ENCODE peak calls at places on chromosome 21, in six cellular contexts. K is SK-N-SH, R is GM12878, I is K562, C is HCT116, L is H1. Z is an unnamed sample. For H4K20me1, the result is how much of the 10 kb centered on the place peaks cover.

GRCh38 chr21:31514598-31514997 is 144.9 kb upstream of the SOD1 start:
- DNase-seq in I (no peak), R (no peak), C (no peak), L (no peak), K (peak), Z (no peak)

GRCh38 chr21:42317341-42317741 is 2.1 kb upstream of the TFF3 start:
- DNase-seq in L (no peak), R (no peak), C (no peak), K (no peak), I (no peak), Z (no peak)

GRCh38 chr21:24861471-24861870 is 745.8 kb downstream of the MRPL39 start:
- DNase-seq in R (no peak), C (no peak), K (no peak), L (no peak), I (no peak), Z (no peak)

GRCh38 chr21:37461494-37461893 is 94.9 kb downstream of the DYRK1A start:
- DNase-seq in C (no peak), I (no peak), R (peak), L (no peak), K (no peak), Z (no peak)

GRCh38 chr21:37266515-37267221 is 466 bp downstream of the VPS26C start:
- DNase-seq in R (no peak), L (no peak), I (no peak), C (no peak), K (peak), Z (peak)

GRCh38 chr21:39115659-39116235 is 67.5 kb downstream of the PSMG1 start:
- DNase-seq in C (no peak), R (no peak), L (no peak), I (peak), K (no peak), Z (peak)

GRCh38 chr21:22200378-22201092 is 1202.3 kb downstream of the NCAM2 start:
- DNase-seq in K (no peak), I (no peak), L (no peak), C (no peak), R (no peak), Z (no peak)

GRCh38 chr21:44485254-44485793 is 30.0 kb downstream of the LRRC3 start:
- DNase-seq in C (peak), I (peak), K (peak), L (peak), R (no peak), Z (no peak)

GRCh38 chr21:41837756-41838297 is 41.3 kb downstream of the PRDM15 start:
- DNase-seq in C (no peak), R (no peak), L (no peak), I (no peak), K (no peak), Z (no peak)

GRCh38 chr21:41899431-41900202 is 20.5 kb upstream of the PRDM15 start:
- DNase-seq in L (no peak), R (no peak), I (no peak), K (no peak), C (no peak), Z (no peak)

GRCh38 chr21:34333150-34333739 is 30.6 kb upstream of the KCNE2 start:
- DNase-seq in C (no peak), I (no peak), K (no peak), R (no peak), L (no peak), Z (no peak)

GRCh38 chr21:31034378-31034777 is 3.9 kb downstream of the KRTAP19-8 start:
- DNase-seq in R (no peak), I (no peak), K (no peak), L (no peak), C (no peak), Z (no peak)

GRCh38 chr21:26842300-26842699 is 2.9 kb downstream of the ADAMTS1 start:
- DNase-seq in K (no peak), L (no peak), I (no peak), C (no peak), R (no peak), Z (no peak)

GRCh38 chr21:43608225-43608624 is 51.1 kb downstream of the HSF2BP start:
- DNase-seq in R (no peak), C (no peak), K (no peak), I (no peak), L (no peak), Z (no peak)

GRCh38 chr21:42149656-42150457 is 69.1 kb upstream of the ABCG1 start:
- DNase-seq in R (no peak), I (no peak), C (no peak), K (peak), L (no peak), Z (no peak)

GRCh38 chr21:15430023-15430422 is 299.8 kb upstream of the USP25 start:
- DNase-seq in I (no peak), R (no peak), K (no peak), C (no peak), L (no peak), Z (no peak)

GRCh38 chr21:41858466-41859296 is 20.5 kb downstream of the PRDM15 start:
- DNase-seq in R (no peak), C (no peak), K (no peak), I (no peak), L (no peak), Z (no peak)

GRCh38 chr21:44354775-44355771 is 1.7 kb downstream of the TRPM2 start:
- DNase-seq in L (no peak), I (no peak), C (no peak), K (no peak), R (peak), Z (peak)

GRCh38 chr21:18218331-18218730 is 26.3 kb upstream of the CHODL start:
- DNase-seq in R (no peak), L (no peak), K (no peak), C (no peak), I (no peak), Z (no peak)

GRCh38 chr21:41671859-41672542 is 94.9 kb downstream of the RIPK4 start:
- DNase-seq in K (no peak), R (no peak), I (no peak), L (no peak), C (no peak), Z (no peak)

GRCh38 chr21:23977971-23978370 is 1629.3 kb downstream of the MRPL39 start:
- DNase-seq in K (no peak), I (no peak), C (no peak), R (no peak), L (no peak), Z (no peak)

GRCh38 chr21:37263827-37264226 is 3.3 kb downstream of the VPS26C start:
- DNase-seq in L (no peak), C (no peak), R (no peak), I (no peak), K (no peak), Z (no peak)

GRCh38 chr21:37742532-37742931 is 173.7 kb downstream of the KCNJ6 start:
- DNase-seq in K (no peak), L (no peak), C (no peak), I (no peak), R (no peak), Z (no peak)

GRCh38 chr21:37233551-37234146 is 33.5 kb downstream of the VPS26C start:
- DNase-seq in L (no peak), I (no peak), C (no peak), K (no peak), R (no peak), Z (no peak)

GRCh38 chr21:36718951-36719501 is 20.1 kb downstream of the SIM2 start:
- DNase-seq in R (no peak), L (no peak), C (peak), I (no peak), K (no peak), Z (peak)

GRCh38 chr21:42093991-42094417 is 22.9 kb downstream of the UMODL1 start:
- DNase-seq in L (no peak), K (no peak), I (no peak), C (no peak), R (no peak), Z (peak)

GRCh38 chr21:41638201-41638790 is 128.6 kb downstream of the RIPK4 start:
- DNase-seq in I (no peak), L (no peak), R (no peak), K (no peak), C (no peak), Z (no peak)

GRCh38 chr21:25682382-25682781 is 43.3 kb downstream of the JAM2 start:
- DNase-seq in I (no peak), K (no peak), C (no peak), L (no peak), R (no peak), Z (no peak)

GRCh38 chr21:39137248-39138186 is 45.7 kb downstream of the PSMG1 start:
- DNase-seq in R (no peak), I (peak), L (no peak), K (peak), C (no peak), Z (peak)

GRCh38 chr21:17900990-17901385 is 81.8 kb upstream of the C21orf91 start:
- DNase-seq in R (no peak), C (no peak), I (no peak), K (no peak), L (no peak), Z (no peak)

GRCh38 chr21:31351438-31351837 is 7.4 kb upstream of the TIAM1 start:
- DNase-seq in L (peak), C (no peak), I (no peak), R (no peak), K (no peak), Z (no peak)

GRCh38 chr21:43925609-43926008 is 60.6 kb downstream of the AGPAT3 start:
- DNase-seq in C (no peak), L (no peak), I (no peak), K (no peak), R (no peak), Z (no peak)

GRCh38 chr21:14901482-14901958 is 163.3 kb downstream of the NRIP1 start:
- DNase-seq in L (no peak), K (no peak), C (peak), I (no peak), R (no peak), Z (no peak)

GRCh38 chr21:37673801-37674575 is 242.3 kb downstream of the KCNJ6 start:
- DNase-seq in C (no peak), R (no peak), L (no peak), K (no peak), I (no peak), Z (no peak)

DNA sequence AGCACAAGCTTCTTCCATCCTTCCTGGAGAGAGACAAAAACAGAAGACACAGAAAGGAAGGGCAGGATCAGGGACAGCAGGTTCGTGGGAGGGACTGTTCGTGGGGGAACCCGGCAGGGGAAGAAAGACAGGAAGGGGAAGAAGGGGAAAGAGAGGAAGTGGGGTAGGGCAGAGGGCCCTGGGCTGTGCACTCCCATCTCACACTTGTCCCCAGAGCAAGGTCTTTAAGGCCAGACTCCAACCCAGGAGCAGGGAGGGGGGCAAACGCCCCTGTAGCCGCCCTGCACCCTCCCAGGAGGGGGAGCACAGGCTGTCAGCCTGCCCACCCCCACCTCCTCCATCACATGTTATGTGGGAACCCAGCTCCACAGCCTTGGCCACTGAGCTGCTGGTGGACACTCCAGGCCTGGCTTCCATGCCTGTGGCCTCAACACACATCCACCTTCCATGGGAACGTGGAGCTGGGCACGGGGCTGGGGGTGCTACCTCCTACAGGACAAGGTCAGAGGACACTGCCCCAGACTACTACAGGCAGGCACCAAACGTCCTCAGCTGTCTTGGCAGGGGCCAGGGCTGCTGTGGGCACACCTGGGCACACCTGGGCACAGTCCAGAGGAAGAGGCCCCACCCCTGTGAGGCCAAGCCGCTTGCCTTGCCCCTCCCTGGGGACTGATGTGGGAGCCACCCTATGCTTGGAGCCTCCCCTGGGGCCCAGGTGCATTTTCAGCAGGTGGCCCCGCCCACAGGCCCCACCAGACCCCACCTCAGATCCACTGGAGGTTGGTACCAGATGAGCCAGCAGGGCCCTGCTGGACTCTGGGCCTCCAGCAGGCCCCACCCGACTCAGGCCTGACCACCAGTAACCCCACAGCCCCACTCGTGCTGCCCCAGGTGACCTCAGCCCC is 9.2 kb downstream of the SLC19A1 start:
- DNase-seq in K (no peak), I (no peak), R (no peak), L (no peak), C (no peak), Z (no peak)
- H4K20me1 ChIP-seq in K (under half), I (under half), R (under half), L (under half), C (under half), Z (under half)

GRCh38 chr21:29145354-29145782 is 14.9 kb downstream of the MAP3K7CL start:
- DNase-seq in K (no peak), L (no peak), R (no peak), C (no peak), I (no peak), Z (peak)

GRCh38 chr21:29145837-29146453 is 15.5 kb downstream of the MAP3K7CL start:
- DNase-seq in I (no peak), K (no peak), R (no peak), C (no peak), L (no peak), Z (no peak)

GRCh38 chr21:29148535-29148934 is 18.1 kb downstream of the MAP3K7CL start:
- DNase-seq in C (no peak), K (no peak), I (no peak), R (no peak), L (no peak), Z (no peak)

GRCh38 chr21:29146726-29147125 is 16.3 kb downstream of the MAP3K7CL start:
- DNase-seq in C (no peak), R (no peak), L (no peak), I (no peak), K (no peak), Z (no peak)

GRCh38 chr21:29144736-29145353 is 14.4 kb downstream of the MAP3K7CL start:
- DNase-seq in K (no peak), C (no peak), L (no peak), R (no peak), I (no peak), Z (no peak)
- TF ChIP-seq YY1 in K (no peak), C (no peak), L (no peak), R (no peak), I (no peak), Z (no peak)

GRCh38 chr21:35559881-35560280 is 500.4 kb downstream of the SETD4 start:
- DNase-seq in L (no peak), C (no peak), K (no peak), R (no peak), I (no peak), Z (no peak)

GRCh38 chr21:35561076-35561475 is 499.2 kb downstream of the SETD4 start:
- DNase-seq in L (no peak), C (no peak), R (no peak), K (no peak), I (no peak), Z (no peak)

GRCh38 chr21:35556536-35556935 is 503.8 kb downstream of the SETD4 start:
- DNase-seq in K (no peak), I (no peak), L (no peak), R (no peak), C (no peak), Z (no peak)

GRCh38 chr21:35562876-35563275 is 497.4 kb downstream of the SETD4 start:
- DNase-seq in K (no peak), R (no peak), C (no peak), I (no peak), L (no peak), Z (no peak)

DNA sequence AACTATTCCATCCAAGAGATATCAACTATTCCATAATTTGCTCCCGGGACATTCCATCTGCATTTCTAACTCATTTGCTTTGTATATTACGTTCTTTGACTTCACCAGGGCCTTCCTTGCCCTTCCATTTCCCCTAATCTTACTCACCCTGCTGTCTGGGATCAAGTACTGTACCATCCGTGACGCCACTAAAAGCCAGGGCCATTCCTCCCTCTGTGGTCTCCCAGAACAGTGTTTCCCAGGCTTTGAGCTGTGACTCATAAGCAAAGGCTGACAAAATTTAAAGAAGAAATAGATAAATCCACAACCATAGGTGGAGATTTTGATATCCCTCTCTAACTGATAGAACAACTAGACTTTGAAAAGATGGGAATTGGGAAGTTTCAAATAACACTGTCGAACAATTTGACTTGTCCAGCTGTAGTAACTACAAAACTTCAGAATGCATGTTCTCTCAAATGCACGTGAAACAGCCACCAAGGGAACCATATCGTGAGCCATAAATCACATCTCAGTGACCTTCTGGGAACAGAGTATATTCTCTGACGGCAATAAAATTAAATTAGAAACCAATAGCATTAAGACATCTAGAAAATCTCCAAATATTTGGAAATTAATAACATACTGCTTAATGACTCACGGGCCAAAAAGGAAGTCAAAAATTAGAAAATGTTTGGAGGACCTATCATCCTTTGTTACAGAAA is 501.0 kb downstream of the SETD4 start:
- DNase-seq in L (no peak), I (no peak), C (no peak), K (peak), R (no peak), Z (no peak)
- TF ChIP-seq MAX in L (no peak), I (no peak), C (no peak), K (peak), R (no peak), Z (no peak)

GRCh38 chr21:46124083-46124925 is 26.4 kb downstream of the COL6A2 start:
- DNase-seq in C (no peak), I (no peak), L (no peak), K (peak), R (no peak), Z (no peak)
- H4K20me1 ChIP-seq in C (under half), I (under half), L (under half), K (under half), R (under half), Z (under half)

GRCh38 chr21:16437586-16437985 is 707.8 kb downstream of the USP25 start:
- DNase-seq in I (no peak), L (no peak), R (no peak), K (no peak), C (no peak), Z (no peak)
- TF ChIP-seq YY1 in I (no peak), L (no peak), R (no peak), K (no peak), C (no peak), Z (no peak)

Z was measured in HepG2.